ENCODE peak calls at places on chromosomes 11 and 22, in nine cellular contexts. Y, C, Z, S, M, T, H, V and B are unnamed samples. For H3K27me3, the result is how much of the 10 kb centered on the place peaks cover.

GRCh38 chr11:68683952-68684384 is 376 bp upstream of the GAL start:
- DNase-seq in Y (no peak), C (no peak), Z (no peak), S (no peak), M (no peak), T (no peak), H (no peak), V (no peak), B (no peak)

GRCh38 chr11:87038235-87038960 is 664 bp downstream of the TMEM135 start:
- DNase-seq in Y (no peak), C (no peak), Z (no peak), S (no peak), M (no peak), T (no peak), H (no peak), V (no peak), B (no peak)

GRCh38 chr11:107550304-107550703 is 15.2 kb downstream of the ALKBH8 start:
- DNase-seq in Y (no peak), C (no peak), Z (no peak), S (no peak), M (no peak), T (no peak), H (no peak), V (no peak), B (no peak)

GRCh38 chr11:69327741-69328191 is 33.8 kb downstream of the MYEOV start:
- DNase-seq in Y (no peak), C (no peak), Z (no peak), S (no peak), M (no peak), T (no peak), H (no peak), V (no peak), B (no peak)

GRCh38 chr11:118785362-118785761 is 5.6 kb downstream of the DDX6 start:
- DNase-seq in Y (no peak), C (no peak), Z (no peak), S (no peak), M (no peak), T (no peak), H (peak), V (no peak), B (peak)

GRCh38 chr11:73004088-73004487 is 138.0 kb downstream of the FCHSD2 start:
- DNase-seq in Y (no peak), C (no peak), Z (no peak), S (no peak), M (no peak), T (no peak), H (no peak), V (no peak), B (no peak)

GRCh38 chr11:95415837-95416288 is 184.9 kb upstream of the SESN3 start:
- DNase-seq in Y (no peak), C (no peak), Z (no peak), S (no peak), M (no peak), T (no peak), H (peak), V (no peak), B (no peak)

GRCh38 chr11:66686801-66687750 is 9.4 kb upstream of the RBM4B start:
- DNase-seq in Y (no peak), C (no peak), Z (no peak), S (peak), M (no peak), T (no peak), H (no peak), V (no peak), B (no peak)

GRCh38 chr11:36699271-36699670 is 101.2 kb upstream of the RAG2 start:
- DNase-seq in Y (no peak), C (no peak), Z (no peak), S (no peak), M (no peak), T (no peak), H (no peak), V (no peak), B (no peak)

GRCh38 chr11:50246699-50247098 is 214.0 kb downstream of the OR4C45 start:
- DNase-seq in Y (no peak), C (no peak), Z (no peak), S (peak), M (no peak), T (no peak), H (no peak), V (no peak), B (no peak)

GRCh38 chr11:60924906-60925684 is 835 bp downstream of the TMEM132A start:
- DNase-seq in Y (no peak), C (no peak), Z (no peak), S (no peak), M (no peak), T (no peak), H (no peak), V (no peak), B (no peak)

GRCh38 chr11:102794382-102794781 is 3.6 kb downstream of the MMP1 start:
- DNase-seq in Y (no peak), C (no peak), Z (no peak), S (no peak), M (no peak), T (no peak), H (peak), V (peak), B (peak)

GRCh38 chr22:29096736-29097669 is 24.2 kb downstream of the KREMEN1 start:
- DNase-seq in Y (no peak), C (no peak), Z (no peak), S (no peak), M (no peak), T (no peak), H (no peak), V (no peak), B (no peak)

GRCh38 chr11:134098566-134099184 is 29.8 kb downstream of the JAM3 start:
- DNase-seq in Y (no peak), C (no peak), Z (no peak), S (no peak), M (no peak), T (no peak), H (no peak), V (peak), B (no peak)

GRCh38 chr22:16776088-16776487 is 49.1 kb downstream of the XKR3 start:
- DNase-seq in Y (no peak), C (no peak), Z (no peak), S (no peak), M (no peak), T (no peak), H (no peak), V (no peak), B (no peak)

GRCh38 chr22:19766506-19767426 is 6.2 kb downstream of the TBX1 start:
- DNase-seq in Y (no peak), C (no peak), Z (peak), S (peak), M (no peak), T (peak), H (peak), V (peak), B (peak)

GRCh38 chr11:69101100-69101791 is 52.5 kb downstream of the TPCN2 start:
- DNase-seq in Y (peak), C (peak), Z (peak), S (peak), M (peak), T (peak), H (peak), V (peak), B (peak)

GRCh38 chr11:61978703-61979661 is 11.5 kb upstream of the FTH1 start:
- DNase-seq in Y (no peak), C (no peak), Z (no peak), S (peak), M (peak), T (no peak), H (peak), V (no peak), B (no peak)

GRCh38 chr11:32478277-32478731 is 43.0 kb upstream of the WT1 start:
- DNase-seq in Y (no peak), C (no peak), Z (no peak), S (no peak), M (peak), T (no peak), H (peak), V (no peak), B (no peak)

GRCh38 chr22:31574015-31574670 is 77.8 kb downstream of the SFI1 start:
- DNase-seq in Y (no peak), C (no peak), Z (no peak), S (no peak), M (no peak), T (no peak), H (peak), V (no peak), B (no peak)

GRCh38 chr11:1757861-1758610 is 5.7 kb downstream of the CTSD start:
- DNase-seq in Y (no peak), C (no peak), Z (no peak), S (peak), M (no peak), T (peak), H (no peak), V (no peak), B (no peak)

GRCh38 chr22:33597274-33597985 is 322.8 kb downstream of the LARGE1 start:
- DNase-seq in Y (no peak), C (no peak), Z (no peak), S (no peak), M (no peak), T (no peak), H (no peak), V (no peak), B (no peak)

GRCh38 chr11:69919659-69920499 is 100.7 kb upstream of the FGF3 start:
- DNase-seq in Y (no peak), C (no peak), Z (no peak), S (no peak), M (peak), T (peak), H (no peak), V (no peak), B (no peak)

GRCh38 chr22:30481711-30482110 is 9.9 kb upstream of the SEC14L3 start:
- DNase-seq in Y (no peak), C (no peak), Z (no peak), S (no peak), M (no peak), T (no peak), H (peak), V (no peak), B (no peak)

GRCh38 chr22:27581688-27582087 is 219.9 kb downstream of the MN1 start:
- DNase-seq in Y (no peak), C (peak), Z (no peak), S (no peak), M (peak), T (peak), H (peak), V (no peak), B (no peak)

GRCh38 chr22:27799334-27800249 is 2.0 kb downstream of the MN1 start:
- DNase-seq in Y (no peak), C (no peak), Z (no peak), S (peak), M (peak), T (no peak), H (no peak), V (no peak), B (no peak)

GRCh38 chr11:88039512-88040496 is 135.4 kb downstream of the RAB38 start:
- DNase-seq in Y (no peak), C (no peak), Z (no peak), S (no peak), M (no peak), T (no peak), H (no peak), V (no peak), B (no peak)

GRCh38 chr22:23074451-23074850 is 4.1 kb downstream of the GNAZ start:
- DNase-seq in Y (no peak), C (no peak), Z (no peak), S (no peak), M (no peak), T (peak), H (no peak), V (no peak), B (no peak)

GRCh38 chr22:45042263-45042662 is 32.5 kb upstream of the PHF21B start:
- DNase-seq in Y (no peak), C (no peak), Z (no peak), S (no peak), M (no peak), T (no peak), H (no peak), V (no peak), B (no peak)

DNA sequence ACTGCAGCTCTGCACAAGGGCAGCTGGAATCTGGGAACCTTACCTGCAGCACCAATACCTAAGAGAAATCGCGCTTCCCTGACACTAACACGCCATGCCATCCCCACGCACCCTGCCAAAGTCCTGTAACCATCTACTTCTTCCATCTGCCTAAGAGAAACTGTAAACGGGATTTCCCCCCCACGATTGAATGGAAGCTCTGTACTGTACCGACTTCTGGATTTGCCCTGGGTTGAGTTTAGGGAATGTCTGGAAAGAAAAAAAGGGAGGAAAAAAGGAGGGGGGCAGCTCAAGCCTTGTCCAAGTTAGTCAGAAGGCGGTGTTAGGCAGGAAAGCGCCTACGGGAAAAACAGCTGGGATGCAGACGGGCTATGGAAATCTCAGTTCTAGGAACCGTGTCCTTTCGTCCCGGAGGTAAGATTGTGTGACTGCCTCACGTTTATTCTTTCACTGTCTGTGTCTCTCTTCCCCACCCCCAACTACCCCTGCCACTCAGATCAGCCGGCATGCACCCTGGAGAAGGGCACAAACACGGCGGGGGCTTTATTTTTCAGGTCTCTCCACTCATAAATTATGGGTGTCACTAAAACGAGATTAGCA is 125.5 kb upstream of the C11orf58 start:
- DNase-seq in Y (no peak), C (no peak), Z (no peak), S (no peak), M (no peak), T (no peak), H (no peak), V (no peak), B (no peak)
- H3K27me3 ChIP-seq in Y (half or more), C (under half), Z (half or more), S (under half), M (under half), T (half or more), H (half or more), V (under half), B (under half)

DNA sequence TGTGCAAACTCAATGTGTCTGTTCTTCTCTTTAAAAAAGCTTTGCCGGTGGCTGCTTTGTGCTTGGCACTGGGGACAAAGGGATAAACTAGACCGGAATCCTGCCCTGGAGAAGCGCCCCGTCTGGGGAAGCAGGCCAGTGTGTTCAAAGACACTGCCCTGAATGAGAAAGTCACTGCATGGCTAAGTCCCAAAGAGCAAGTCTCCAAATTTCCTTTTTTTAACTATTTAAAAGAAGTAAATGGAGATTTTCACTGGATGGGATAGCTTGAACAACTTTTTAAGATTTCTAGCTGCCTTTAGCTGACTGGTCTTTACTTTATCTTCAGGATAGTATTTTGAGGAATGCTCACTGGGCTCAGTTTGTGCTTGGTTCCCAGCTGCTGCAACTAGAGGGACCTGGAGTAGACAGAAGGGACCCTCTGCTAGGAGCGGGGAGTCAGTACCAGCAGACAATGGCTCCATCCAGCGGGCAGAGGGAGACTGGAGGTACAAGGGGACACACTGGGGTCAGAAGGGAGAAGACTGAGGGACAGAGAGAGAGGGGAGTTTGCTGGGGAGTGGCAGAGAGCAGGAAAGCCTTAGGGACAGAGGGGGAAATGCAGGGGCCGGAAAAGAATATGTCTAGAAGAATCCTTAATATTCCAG is 22.2 kb upstream of the ACER3 start:
- DNase-seq in Y (no peak), C (no peak), Z (no peak), S (no peak), M (no peak), T (no peak), H (peak), V (no peak), B (no peak)
- TF ChIP-seq CTCF in Y (no peak), C (peak), Z (no peak), S (no peak), M (peak), T (no peak), H (peak), V (peak), B (peak)

DNA sequence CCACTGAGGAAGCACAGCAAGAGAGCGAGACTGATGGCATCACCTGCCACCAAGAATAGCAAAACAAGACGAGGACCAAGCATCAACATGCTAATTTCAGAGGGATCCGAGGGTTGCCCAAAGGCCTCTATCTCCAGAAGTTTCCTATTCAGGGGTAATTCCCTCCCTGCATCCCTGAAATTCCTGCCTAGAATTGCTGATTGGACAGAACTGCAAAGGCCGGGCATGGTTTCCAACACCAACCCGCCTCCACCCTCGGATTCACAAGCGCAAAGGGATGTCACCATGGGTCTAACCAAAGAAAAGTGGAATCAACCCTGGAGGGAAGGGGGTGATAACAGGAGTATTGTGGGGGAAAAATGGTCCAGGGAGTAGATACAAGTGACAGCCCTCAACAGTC is 28.3 kb upstream of the ETS1 start:
- DNase-seq in Y (no peak), C (no peak), Z (no peak), S (no peak), M (no peak), T (no peak), H (no peak), V (no peak), B (no peak)
- H3K27ac ChIP-seq in Y (no peak), C (no peak), Z (no peak), S (peak), M (no peak), T (no peak), H (no peak), V (no peak), B (no peak)

GRCh38 chr22:49282596-49282995 is 545.1 kb downstream of the BRD1 start:
- DNase-seq in Y (no peak), C (no peak), Z (no peak), S (no peak), M (no peak), T (no peak), H (no peak), V (no peak), B (no peak)

GRCh38 chr22:49284389-49284788 is 543.3 kb downstream of the BRD1 start:
- DNase-seq in Y (no peak), C (no peak), Z (no peak), S (no peak), M (no peak), T (no peak), H (no peak), V (no peak), B (no peak)

GRCh38 chr22:49281467-49282340 is 546.0 kb downstream of the BRD1 start:
- DNase-seq in Y (no peak), C (no peak), Z (no peak), S (no peak), M (no peak), T (no peak), H (no peak), V (peak), B (peak)

GRCh38 chr22:49286236-49286760 is 541.4 kb downstream of the BRD1 start:
- DNase-seq in Y (no peak), C (no peak), Z (no peak), S (no peak), M (no peak), T (no peak), H (no peak), V (no peak), B (no peak)

GRCh38 chr22:49284931-49285330 is 542.7 kb downstream of the BRD1 start:
- DNase-seq in Y (no peak), C (no peak), Z (no peak), S (no peak), M (no peak), T (no peak), H (no peak), V (no peak), B (no peak)
- H3K27me3 ChIP-seq in Y (under half), C (under half), Z (under half), S (under half), M (under half), T (half or more), H (under half), V (half or more), B (under half)

GRCh38 chr22:46931881-46932280 is 169.4 kb downstream of the TBC1D22A start:
- DNase-seq in Y (no peak), C (no peak), Z (no peak), S (no peak), M (no peak), T (no peak), H (no peak), V (no peak), B (peak)

GRCh38 chr22:46933040-46933439 is 170.6 kb downstream of the TBC1D22A start:
- DNase-seq in Y (no peak), C (no peak), Z (no peak), S (no peak), M (no peak), T (no peak), H (no peak), V (no peak), B (no peak)

GRCh38 chr22:46933526-46933925 is 171.1 kb downstream of the TBC1D22A start:
- DNase-seq in Y (no peak), C (no peak), Z (no peak), S (no peak), M (no peak), T (peak), H (no peak), V (no peak), B (no peak)

GRCh38 chr22:46929689-46930225 is 167.3 kb downstream of the TBC1D22A start:
- DNase-seq in Y (no peak), C (no peak), Z (no peak), S (no peak), M (no peak), T (no peak), H (no peak), V (no peak), B (no peak)

DNA sequence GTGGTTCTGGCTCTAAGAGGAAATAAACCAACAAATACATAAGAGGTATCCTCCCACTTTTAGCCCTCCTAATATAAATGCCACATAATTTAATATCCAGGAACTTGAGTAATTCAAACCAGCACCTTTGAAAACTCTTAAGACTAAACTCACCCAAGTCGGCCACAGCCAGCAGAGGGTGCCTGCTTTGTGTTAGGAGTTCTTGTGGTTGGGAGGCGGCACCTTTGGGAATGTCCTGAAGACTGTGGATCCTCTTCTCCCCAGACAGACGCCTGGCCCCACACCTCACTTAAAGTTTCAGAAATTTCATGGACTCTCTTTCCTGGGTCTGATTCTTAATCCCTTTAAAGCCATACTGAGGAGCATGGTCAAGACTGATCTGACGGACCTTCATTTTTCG is 169.0 kb downstream of the TBC1D22A start:
- DNase-seq in Y (no peak), C (no peak), Z (no peak), S (no peak), M (no peak), T (no peak), H (peak), V (peak), B (peak)
- TF ChIP-seq CTCF in Y (no peak), C (peak), Z (no peak), S (no peak), M (no peak), T (no peak), H (peak), V (peak), B (peak)

GRCh38 chr22:35917651-35918050 is 111.0 kb downstream of the RBFOX2 start:
- DNase-seq in Y (no peak), C (no peak), Z (no peak), S (no peak), M (no peak), T (no peak), H (no peak), V (no peak), B (no peak)

GRCh38 chr22:35919002-35919542 is 109.6 kb downstream of the RBFOX2 start:
- DNase-seq in Y (no peak), C (no peak), Z (no peak), S (no peak), M (no peak), T (no peak), H (no peak), V (no peak), B (no peak)

GRCh38 chr22:35921777-35922176 is 106.8 kb downstream of the RBFOX2 start:
- DNase-seq in Y (no peak), C (peak), Z (no peak), S (no peak), M (peak), T (no peak), H (peak), V (peak), B (peak)

GRCh38 chr22:35915477-35916013 is 113.1 kb downstream of the RBFOX2 start:
- DNase-seq in Y (no peak), C (no peak), Z (no peak), S (no peak), M (no peak), T (no peak), H (no peak), V (no peak), B (no peak)

GRCh38 chr22:35918466-35918865 is 110.2 kb downstream of the RBFOX2 start:
- DNase-seq in Y (no peak), C (no peak), Z (no peak), S (no peak), M (no peak), T (no peak), H (peak), V (no peak), B (no peak)
- H3K27ac ChIP-seq in Y (no peak), C (no peak), Z (no peak), S (no peak), M (no peak), T (no peak), H (peak), V (no peak), B (no peak)